ENCODE peak calls at places on chromosomes 13 and 19, in five cellular contexts. One of them, this sample, is unnamed.

GRCh38 chr13:25687622-25688225 is 315.9 kb downstream of the ATP8A2 start:
- DNase-seq in transverse colon: peak; percentile 17
- DNase-seq in stomach: no peak
- DNase-seq in adrenal gland: no peak
- DNase-seq in right lobe of liver: no peak
- DNase-seq in this sample: peak; percentile 66

GRCh38 chr13:44234566-44234965 is 139.1 kb upstream of the SERP2 start:
- DNase-seq in transverse colon: no peak
- DNase-seq in stomach: no peak
- DNase-seq in adrenal gland: no peak
- DNase-seq in right lobe of liver: no peak
- DNase-seq in this sample: no peak

GRCh38 chr19:53894736-53895135 is 12.7 kb downstream of the PRKCG start:
- DNase-seq in transverse colon: no peak
- DNase-seq in stomach: no peak
- DNase-seq in adrenal gland: no peak
- DNase-seq in right lobe of liver: no peak
- DNase-seq in this sample: no peak

GRCh38 chr13:95099541-95099940 is 201.7 kb downstream of the ABCC4 start:
- DNase-seq in transverse colon: no peak
- DNase-seq in stomach: peak; percentile 57
- DNase-seq in adrenal gland: no peak
- DNase-seq in right lobe of liver: no peak
- DNase-seq in this sample: no peak

GRCh38 chr13:39602614-39603366 is at the start of gene LHFPL6:
- DNase-seq in transverse colon: peak; percentile 75
- DNase-seq in stomach: peak; percentile 73
- DNase-seq in adrenal gland: peak; percentile 81
- DNase-seq in right lobe of liver: peak; percentile 83
- DNase-seq in this sample: peak; percentile 93

GRCh38 chr13:32881074-32881791 is 135.0 kb upstream of the KL start:
- DNase-seq in transverse colon: no peak
- DNase-seq in stomach: no peak
- DNase-seq in adrenal gland: no peak
- DNase-seq in right lobe of liver: no peak
- DNase-seq in this sample: peak; percentile 32

GRCh38 chr13:80605007-80605406 is 264.1 kb upstream of the SPRY2 start:
- DNase-seq in transverse colon: no peak
- DNase-seq in stomach: no peak
- DNase-seq in adrenal gland: no peak
- DNase-seq in right lobe of liver: no peak
- DNase-seq in this sample: no peak

GRCh38 chr13:33150146-33150545 is 133.9 kb downstream of the KL start:
- DNase-seq in transverse colon: no peak
- DNase-seq in stomach: no peak
- DNase-seq in adrenal gland: no peak
- DNase-seq in right lobe of liver: no peak
- DNase-seq in this sample: no peak

GRCh38 chr13:66364346-66364745 is 865.8 kb downstream of the PCDH9 start:
- DNase-seq in transverse colon: no peak
- DNase-seq in stomach: no peak
- DNase-seq in adrenal gland: no peak
- DNase-seq in right lobe of liver: no peak
- DNase-seq in this sample: no peak

GRCh38 chr13:39051157-39051556 is 12.9 kb downstream of the NHLRC3 start:
- DNase-seq in transverse colon: no peak
- DNase-seq in stomach: no peak
- DNase-seq in adrenal gland: no peak
- DNase-seq in right lobe of liver: no peak
- DNase-seq in this sample: no peak

GRCh38 chr19:49767380-49767779 is 579 bp downstream of the AP2A1 start:
- DNase-seq in transverse colon: no peak
- DNase-seq in stomach: no peak
- DNase-seq in adrenal gland: no peak
- DNase-seq in right lobe of liver: no peak
- DNase-seq in this sample: no peak

GRCh38 chr19:7312816-7313215 is 18.6 kb upstream of the INSR start:
- DNase-seq in transverse colon: no peak
- DNase-seq in stomach: no peak
- DNase-seq in adrenal gland: no peak
- DNase-seq in right lobe of liver: no peak
- DNase-seq in this sample: no peak

GRCh38 chr13:59166174-59166573 is 997.6 kb downstream of the DIAPH3 start:
- DNase-seq in transverse colon: no peak
- DNase-seq in stomach: no peak
- DNase-seq in adrenal gland: no peak
- DNase-seq in right lobe of liver: no peak
- DNase-seq in this sample: no peak
- TF ChIP-seq CTCF in transverse colon: no peak
- TF ChIP-seq CTCF in stomach: no peak
- TF ChIP-seq CTCF in adrenal gland: no peak
- TF ChIP-seq CTCF in right lobe of liver: no peak
- TF ChIP-seq CTCF in this sample: no peak

DNA sequence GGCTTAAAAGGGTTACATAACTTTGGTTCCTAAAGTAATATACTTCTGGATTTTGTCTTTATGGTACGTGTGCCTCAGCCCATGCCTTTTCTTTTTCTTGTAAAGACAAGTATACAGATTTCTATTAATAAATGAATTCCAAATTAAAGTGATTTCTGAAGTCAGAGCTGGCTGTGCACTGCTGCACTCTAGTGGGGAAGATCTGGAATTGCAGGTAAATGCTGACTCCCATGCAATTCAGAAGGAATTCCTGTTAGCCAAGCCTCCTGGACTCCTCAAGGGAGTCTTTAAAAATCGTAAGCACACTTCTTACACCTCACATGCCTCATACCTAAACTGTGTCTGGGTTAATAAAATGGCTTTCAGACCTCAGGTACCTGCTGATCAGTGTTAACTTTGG is 118.4 kb upstream of the SLC7A1 start:
- DNase-seq in transverse colon: no peak
- DNase-seq in stomach: no peak
- DNase-seq in adrenal gland: no peak
- DNase-seq in right lobe of liver: no peak
- DNase-seq in this sample: no peak
- TF ChIP-seq CTCF in transverse colon: peak; percentile 43
- TF ChIP-seq CTCF in stomach: no peak
- TF ChIP-seq CTCF in adrenal gland: peak; percentile 35
- TF ChIP-seq CTCF in right lobe of liver: peak; percentile 27
- TF ChIP-seq CTCF in this sample: peak; percentile 56

GRCh38 chr13:111046590-111047141 is 68.4 kb upstream of the ARHGEF7 start:
- DNase-seq in transverse colon: no peak
- DNase-seq in stomach: no peak
- DNase-seq in adrenal gland: no peak
- DNase-seq in right lobe of liver: no peak
- DNase-seq in this sample: no peak
- TF ChIP-seq CTCF in transverse colon: no peak
- TF ChIP-seq CTCF in stomach: no peak
- TF ChIP-seq CTCF in adrenal gland: peak; percentile 41
- TF ChIP-seq CTCF in right lobe of liver: no peak
- TF ChIP-seq CTCF in this sample: peak; percentile 37

DNA sequence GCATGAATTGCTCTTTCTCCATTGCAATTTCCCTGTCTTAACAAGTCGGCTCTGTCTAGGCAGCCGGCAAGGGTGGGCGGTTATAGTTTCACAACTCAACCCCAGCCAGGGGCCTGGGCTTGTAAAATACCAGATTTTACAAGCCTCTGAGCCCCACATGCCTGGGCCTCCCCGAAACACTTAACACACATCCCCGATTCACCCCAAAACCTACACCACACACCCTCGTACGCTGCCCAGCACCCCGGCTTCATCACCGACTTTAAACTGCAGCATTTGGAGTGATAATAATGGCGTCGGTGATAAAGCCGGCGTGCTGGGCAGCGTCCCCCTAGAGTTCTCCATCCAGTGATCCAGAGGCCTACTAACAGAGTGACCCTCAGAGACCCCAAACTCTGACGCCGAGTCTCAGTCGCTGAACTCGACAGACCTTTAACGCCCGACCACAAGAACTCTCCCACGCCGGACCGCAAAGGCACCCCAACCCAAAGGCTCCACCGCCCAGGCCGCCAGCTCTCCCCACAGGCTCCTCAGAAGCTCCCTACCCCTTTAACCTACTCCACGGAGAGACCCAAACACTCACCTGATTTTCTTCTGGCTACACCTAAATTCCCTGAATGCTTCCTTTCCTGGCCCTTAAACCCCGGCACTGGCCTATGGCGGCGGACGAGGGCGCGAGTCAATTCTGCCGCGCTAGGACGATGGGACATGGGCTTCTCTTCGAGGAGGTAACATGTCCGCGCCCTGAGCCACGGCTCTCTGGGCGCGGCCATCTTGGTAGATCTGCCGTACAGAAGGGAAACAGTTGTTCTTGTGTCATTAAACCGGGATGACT is at the start of gene ZNF649:
- DNase-seq in transverse colon: peak; percentile 84
- DNase-seq in stomach: peak; percentile 81
- DNase-seq in adrenal gland: peak; percentile 84
- DNase-seq in right lobe of liver: peak; percentile 89
- DNase-seq in this sample: peak; percentile 93
- TF ChIP-seq CTCF in transverse colon: no peak
- TF ChIP-seq CTCF in stomach: no peak
- TF ChIP-seq CTCF in adrenal gland: no peak
- TF ChIP-seq CTCF in right lobe of liver: no peak
- TF ChIP-seq CTCF in this sample: no peak

GRCh38 chr13:110715395-110716234 is 2.1 kb downstream of the ING1 start:
- DNase-seq in transverse colon: peak; percentile 98
- DNase-seq in stomach: peak; percentile 98
- DNase-seq in adrenal gland: peak; percentile 97
- DNase-seq in right lobe of liver: peak; percentile 99
- DNase-seq in this sample: peak; percentile 99

GRCh38 chr13:110713642-110713952 is at the start of gene ING1:
- DNase-seq in transverse colon: no peak
- DNase-seq in stomach: no peak
- DNase-seq in adrenal gland: no peak
- DNase-seq in right lobe of liver: no peak
- DNase-seq in this sample: no peak

GRCh38 chr13:110713981-110714797 is 689 bp downstream of the ING1 start:
- DNase-seq in transverse colon: peak; percentile 65
- DNase-seq in stomach: peak; percentile 59
- DNase-seq in adrenal gland: peak; percentile 63
- DNase-seq in right lobe of liver: peak; percentile 73
- DNase-seq in this sample: no peak

GRCh38 chr13:110716235-110716505 is 2.7 kb downstream of the ING1 start:
- DNase-seq in transverse colon: peak; percentile 69
- DNase-seq in stomach: peak; percentile 51
- DNase-seq in adrenal gland: no peak
- DNase-seq in right lobe of liver: peak; percentile 89
- DNase-seq in this sample: no peak

GRCh38 chr13:110714798-110715394 is 1.4 kb downstream of the ING1 start:
- DNase-seq in transverse colon: peak; percentile 63
- DNase-seq in stomach: peak; percentile 55
- DNase-seq in adrenal gland: peak; percentile 72
- DNase-seq in right lobe of liver: peak; percentile 81
- DNase-seq in this sample: no peak
- TF ChIP-seq CTCF in transverse colon: peak; percentile 29
- TF ChIP-seq CTCF in stomach: no peak
- TF ChIP-seq CTCF in adrenal gland: no peak
- TF ChIP-seq CTCF in right lobe of liver: no peak
- TF ChIP-seq CTCF in this sample: no peak

DNA sequence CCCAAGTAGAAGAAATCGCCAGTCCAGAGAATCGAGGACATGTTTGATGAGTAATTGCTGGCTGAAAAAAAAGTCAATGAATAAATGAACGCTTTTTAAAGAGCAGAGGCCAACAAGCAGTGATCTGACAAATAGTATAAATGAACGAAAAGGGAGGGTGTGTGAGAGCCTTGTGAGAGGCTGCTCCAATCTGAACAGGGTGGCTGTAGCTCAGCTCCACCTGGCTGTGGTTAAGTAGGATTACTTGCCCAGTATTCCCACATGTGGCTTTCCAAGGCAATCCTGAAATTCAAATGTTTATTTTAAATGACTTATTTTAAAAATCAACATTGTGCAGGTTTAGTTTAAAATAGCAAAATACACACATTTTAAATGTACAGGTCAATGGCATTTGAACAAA is 117.0 kb downstream of the TSHZ3 start:
- DNase-seq in transverse colon: no peak
- DNase-seq in stomach: no peak
- DNase-seq in adrenal gland: no peak
- DNase-seq in right lobe of liver: no peak
- DNase-seq in this sample: no peak
- TF ChIP-seq CTCF in transverse colon: no peak
- TF ChIP-seq CTCF in stomach: no peak
- TF ChIP-seq CTCF in adrenal gland: no peak
- TF ChIP-seq CTCF in right lobe of liver: no peak
- TF ChIP-seq CTCF in this sample: peak; percentile 24

This sample was measured in osteocyte.